ENCODE peak calls at places on chromosomes 2 and 18, in ten cellular contexts. D is Panc1, L is choroid plexus epithelial cell, S is psoas muscle, C is AG09309, G is mucosa of descending colon, F is WERI-Rb-1, H is MM.1S, O is dorsolateral prefrontal cortex, P is brain microvascular endothelial cell. M is an unnamed sample.

GRCh38 chr2:9136997-9137819 is 69.4 kb upstream of the ASAP2 start:
- DNase-seq in G (peak), P (no peak), S (no peak), O (no peak), F (no peak), D (no peak), C (no peak), L (no peak), H (no peak), M (no peak)

GRCh38 chr2:150376627-150377335 is 110.7 kb downstream of the RND3 start:
- DNase-seq in L (peak), D (no peak), O (no peak), S (peak), G (no peak), C (peak), P (peak), F (no peak), H (no peak), M (peak)

GRCh38 chr2:217927601-217928323 is 75.0 kb downstream of the TNS1 start:
- DNase-seq in O (no peak), G (no peak), D (no peak), S (peak), H (no peak), P (no peak), L (no peak), C (no peak), F (no peak), M (no peak)

GRCh38 chr2:208466133-208466919 is 59.7 kb downstream of the PTH2R start:
- DNase-seq in S (no peak), F (peak), C (no peak), P (peak), H (peak), O (no peak), L (peak), D (peak), G (peak), M (peak)

GRCh38 chr2:217444932-217445331 is 557.9 kb downstream of the TNS1 start:
- DNase-seq in L (no peak), G (no peak), S (no peak), O (no peak), P (no peak), D (no peak), H (no peak), C (no peak), F (no peak), M (no peak)

GRCh38 chr2:124566518-124566970 is 541.5 kb downstream of the CNTNAP5 start:
- DNase-seq in C (no peak), G (no peak), P (no peak), D (no peak), O (no peak), H (no peak), F (no peak), L (no peak), S (no peak), M (no peak)

GRCh38 chr2:128321421-128321775 is 2.7 kb upstream of the HS6ST1 start:
- DNase-seq in S (no peak), L (no peak), H (no peak), D (no peak), F (no peak), G (no peak), C (no peak), O (no peak), P (no peak), M (no peak)

GRCh38 chr2:190477563-190478454 is 56.7 kb downstream of the NEMP2 start:
- DNase-seq in D (no peak), L (peak), C (no peak), H (no peak), S (no peak), F (no peak), G (peak), P (no peak), O (no peak), M (no peak)

GRCh38 chr18:45056907-45057306 is 376.2 kb downstream of the SETBP1 start:
- DNase-seq in D (no peak), L (no peak), P (no peak), G (no peak), H (no peak), F (no peak), C (no peak), O (no peak), S (no peak), M (no peak)

GRCh38 chr2:929011-929735 is 21.5 kb upstream of the SNTG2 start:
- DNase-seq in F (no peak), L (no peak), C (no peak), P (no peak), O (no peak), H (no peak), D (no peak), G (no peak), S (no peak), M (no peak)

GRCh38 chr2:209499071-209499470 is 75.2 kb downstream of the MAP2 start:
- DNase-seq in D (no peak), O (no peak), G (no peak), H (no peak), S (no peak), C (no peak), F (no peak), P (peak), L (peak), M (peak)

GRCh38 chr2:163252199-163252598 is 413.6 kb upstream of the KCNH7 start:
- DNase-seq in L (no peak), G (no peak), F (no peak), C (no peak), D (no peak), P (no peak), H (no peak), O (no peak), S (no peak), M (peak)

GRCh38 chr2:75403991-75404428 is 156.7 kb downstream of the EVA1A start:
- DNase-seq in D (peak), H (peak), G (no peak), C (peak), F (no peak), O (no peak), S (no peak), P (peak), L (peak), M (peak)

GRCh38 chr2:1823187-1824169 is 79.2 kb upstream of the PXDN start:
- DNase-seq in C (no peak), H (no peak), D (no peak), O (no peak), S (peak), L (no peak), F (peak), P (no peak), G (no peak), M (no peak)

GRCh38 chr18:45334188-45334587 is 281.1 kb upstream of the SLC14A2 start:
- DNase-seq in C (no peak), F (no peak), P (no peak), L (no peak), G (no peak), S (no peak), O (no peak), D (no peak), H (no peak), M (no peak)

GRCh38 chr18:78699516-78699915 is 280.1 kb upstream of the SALL3 start:
- DNase-seq in O (peak), G (no peak), S (no peak), P (no peak), L (no peak), D (no peak), H (no peak), F (no peak), C (no peak), M (no peak)

GRCh38 chr2:63628543-63628942 is 39.8 kb downstream of the MDH1 start:
- DNase-seq in D (no peak), G (no peak), C (no peak), S (no peak), P (no peak), F (no peak), L (no peak), H (peak), O (no peak), M (no peak)

GRCh38 chr2:50444286-50444685 is 587.6 kb downstream of the NRXN1 start:
- DNase-seq in F (no peak), L (no peak), C (no peak), P (no peak), S (no peak), G (no peak), O (no peak), H (no peak), D (no peak), M (peak)

GRCh38 chr2:239880396-239880795 is 144.7 kb downstream of the NDUFA10 start:
- DNase-seq in S (no peak), L (no peak), O (no peak), D (no peak), F (no peak), C (no peak), G (no peak), H (no peak), P (no peak), M (no peak)

GRCh38 chr2:100274566-100275199 is 47.6 kb downstream of the LONRF2 start:
- DNase-seq in H (no peak), F (no peak), S (no peak), C (no peak), G (no peak), P (no peak), O (no peak), L (no peak), D (no peak), M (no peak)

GRCh38 chr2:2743164-2743571 is 412.1 kb upstream of the MYT1L start:
- DNase-seq in L (peak), D (no peak), P (peak), S (peak), H (no peak), O (peak), C (no peak), F (no peak), G (peak), M (peak)

GRCh38 chr18:36499938-36500337 is 202.4 kb downstream of the FHOD3 start:
- DNase-seq in O (no peak), F (no peak), D (no peak), G (no peak), P (no peak), L (no peak), S (no peak), H (no peak), C (no peak), M (no peak)

GRCh38 chr2:186429095-186429494 is 57.0 kb upstream of the ZC3H15 start:
- DNase-seq in O (no peak), L (no peak), F (no peak), S (no peak), G (no peak), P (no peak), H (no peak), D (no peak), C (peak), M (peak)

GRCh38 chr2:145123606-145124005 is 603.7 kb upstream of the ZEB2 start:
- DNase-seq in L (no peak), C (no peak), G (peak), P (no peak), O (no peak), H (no peak), D (no peak), S (no peak), F (peak), M (peak)

GRCh38 chr18:77191241-77191751 is 58.4 kb upstream of the GALR1 start:
- DNase-seq in P (no peak), H (no peak), S (no peak), O (no peak), G (no peak), D (no peak), L (peak), F (peak), C (no peak), M (peak)

GRCh38 chr2:239928457-239929350 is 96.4 kb downstream of the NDUFA10 start:
- DNase-seq in S (peak), F (peak), G (no peak), O (peak), P (no peak), L (no peak), C (no peak), H (no peak), D (no peak), M (no peak)

GRCh38 chr18:49052891-49053644 is 102.3 kb upstream of the SMAD7 start:
- DNase-seq in S (no peak), C (peak), L (peak), O (no peak), P (peak), F (no peak), G (peak), D (no peak), H (no peak), M (peak)

GRCh38 chr2:85999131-85999831 is 106.4 kb downstream of the POLR1A start:
- DNase-seq in H (peak), S (no peak), O (no peak), D (no peak), C (no peak), L (peak), F (no peak), P (peak), G (peak), M (no peak)

GRCh38 chr18:79454034-79454735 is 58.5 kb downstream of the NFATC1 start:
- DNase-seq in O (no peak), H (no peak), L (no peak), P (no peak), S (no peak), C (no peak), D (no peak), F (no peak), G (no peak), M (peak)

GRCh38 chr2:100986157-100986556 is 15.9 kb upstream of the RPL31 start:
- DNase-seq in H (no peak), O (peak), C (no peak), F (no peak), S (no peak), P (no peak), G (no peak), D (no peak), L (no peak), M (no peak)

GRCh38 chr2:45973426-45973825 is 322.0 kb downstream of the PRKCE start:
- DNase-seq in C (no peak), F (no peak), H (no peak), S (no peak), O (no peak), D (no peak), G (peak), L (no peak), P (no peak), M (no peak)

GRCh38 chr18:74996055-74996454 is 212.9 kb downstream of the PTGR3 start:
- DNase-seq in S (no peak), H (no peak), C (no peak), P (no peak), O (no peak), G (no peak), F (no peak), D (peak), L (no peak), M (no peak)

GRCh38 chr18:34821669-34822210 is 111.6 kb downstream of the DTNA start:
- DNase-seq in G (no peak), P (no peak), D (no peak), C (no peak), L (peak), H (no peak), O (no peak), F (no peak), S (no peak), M (no peak)

GRCh38 chr2:215751200-215751910 is 262.0 kb downstream of the MREG start:
- DNase-seq in G (no peak), H (no peak), F (no peak), L (peak), O (no peak), P (peak), C (peak), S (no peak), D (no peak), M (peak)

GRCh38 chr2:163658556-163658955 is 77.3 kb downstream of the FIGN start:
- DNase-seq in O (no peak), C (no peak), H (no peak), S (no peak), G (no peak), L (peak), P (no peak), D (no peak), F (no peak), M (no peak)

GRCh38 chr2:237904806-237905599 is 45.6 kb downstream of the RAMP1 start:
- DNase-seq in O (peak), C (peak), G (no peak), H (peak), P (peak), S (peak), F (no peak), L (peak), D (no peak), M (peak)

GRCh38 chr18:6729247-6730091 is at the start of gene ARHGAP28:
- DNase-seq in D (no peak), P (peak), L (peak), C (peak), O (peak), G (peak), S (peak), H (peak), F (peak), M (peak)
- TF ChIP-seq CTCF in D (peak), P (peak), L (no peak), C (no peak), O (no peak), G (no peak), S (peak), H (peak), F (peak), M (no peak)

GRCh38 chr2:236162804-236163482 is 5.2 kb downstream of the GBX2 start:
- DNase-seq in G (no peak), C (no peak), D (no peak), S (no peak), F (no peak), L (no peak), O (no peak), H (no peak), P (no peak), M (no peak)

GRCh38 chr2:236165491-236166156 is 2.6 kb downstream of the GBX2 start:
- DNase-seq in D (no peak), H (no peak), C (no peak), O (no peak), P (no peak), G (no peak), F (no peak), L (no peak), S (no peak), M (no peak)

GRCh38 chr2:236164983-236165301 is 3.2 kb downstream of the GBX2 start:
- DNase-seq in P (no peak), L (no peak), H (no peak), S (no peak), O (no peak), D (no peak), C (no peak), G (no peak), F (no peak), M (no peak)

GRCh38 chr2:236163483-236164200 is 4.5 kb downstream of the GBX2 start:
- DNase-seq in L (no peak), F (no peak), O (no peak), S (no peak), H (no peak), G (no peak), D (no peak), P (no peak), C (no peak), M (no peak)

GRCh38 chr2:236164201-236164982 is 3.8 kb downstream of the GBX2 start:
- DNase-seq in L (no peak), C (no peak), H (no peak), G (no peak), D (no peak), F (no peak), P (no peak), S (no peak), O (no peak), M (no peak)
- H3K4me3 ChIP-seq in L (peak), C (peak), H (no peak), G (no peak), D (peak), F (no peak), P (peak), S (peak), O (no peak), M (peak)

GRCh38 chr2:43223412-43224040 is 2.9 kb downstream of the ZFP36L2 start:
- DNase-seq in L (peak), C (no peak), O (no peak), F (no peak), P (peak), G (no peak), D (no peak), H (peak), S (no peak), M (peak)

GRCh38 chr2:43225093-43225787 is 1.2 kb downstream of the ZFP36L2 start:
- DNase-seq in O (no peak), C (no peak), H (peak), P (peak), D (no peak), S (peak), L (peak), F (peak), G (peak), M (peak)

GRCh38 chr2:43222472-43223146 is 3.8 kb downstream of the ZFP36L2 start:
- DNase-seq in C (no peak), O (no peak), G (peak), S (no peak), L (peak), F (no peak), D (no peak), H (peak), P (peak), M (peak)

GRCh38 chr2:43224571-43225092 is 1.8 kb downstream of the ZFP36L2 start:
- DNase-seq in C (no peak), O (no peak), G (no peak), D (no peak), H (peak), S (peak), F (no peak), P (peak), L (peak), M (no peak)

GRCh38 chr2:43224131-43224570 is 2.3 kb downstream of the ZFP36L2 start:
- DNase-seq in O (no peak), D (no peak), S (peak), L (peak), C (no peak), P (peak), G (peak), H (peak), F (peak), M (peak)
- TF ChIP-seq CTCF in O (peak), D (peak), S (peak), L (peak), C (peak), P (peak), G (no peak), H (peak), F (peak), M (no peak)

GRCh38 chr18:12253517-12254136 is 534 bp upstream of the CIDEA start:
- DNase-seq in D (no peak), C (no peak), P (no peak), H (no peak), F (no peak), L (no peak), G (no peak), O (no peak), S (peak), M (no peak)

GRCh38 chr18:12251311-12251710 is 2.9 kb upstream of the CIDEA start:
- DNase-seq in S (no peak), L (no peak), G (no peak), D (no peak), P (no peak), F (no peak), O (no peak), H (no peak), C (no peak), M (no peak)

GRCh38 chr18:12254137-12254819 is at the start of gene CIDEA:
- DNase-seq in H (no peak), C (no peak), G (no peak), P (no peak), F (no peak), L (no peak), D (no peak), O (no peak), S (peak), M (no peak)

GRCh38 chr18:12252061-12252460 is 2.1 kb upstream of the CIDEA start:
- DNase-seq in O (no peak), D (no peak), C (no peak), S (peak), P (no peak), F (no peak), G (no peak), H (no peak), L (no peak), M (no peak)

GRCh38 chr18:12253027-12253426 is 1.1 kb upstream of the CIDEA start:
- DNase-seq in S (peak), D (no peak), P (no peak), L (no peak), G (no peak), H (no peak), C (no peak), F (no peak), O (no peak), M (no peak)
- H3K4me3 ChIP-seq in S (no peak), D (no peak), P (no peak), L (no peak), G (no peak), H (no peak), C (no peak), F (no peak), O (no peak), M (no peak)

GRCh38 chr2:222797308-222797707 is 63.5 kb upstream of the ACSL3 start:
- DNase-seq in D (no peak), H (no peak), L (peak), F (no peak), S (no peak), C (peak), O (no peak), G (no peak), P (no peak), M (peak)
- TF ChIP-seq CTCF in D (peak), H (peak), L (peak), F (peak), S (peak), C (peak), O (peak), G (no peak), P (peak), M (peak)

GRCh38 chr2:112493858-112494648 is 12.1 kb downstream of the TTL start:
- DNase-seq in O (no peak), G (no peak), F (peak), C (no peak), P (peak), H (no peak), L (peak), S (no peak), D (no peak), M (peak)
- H3K4me3 ChIP-seq in O (no peak), G (no peak), F (no peak), C (no peak), P (no peak), H (no peak), L (no peak), S (no peak), D (no peak), M (no peak)

DNA sequence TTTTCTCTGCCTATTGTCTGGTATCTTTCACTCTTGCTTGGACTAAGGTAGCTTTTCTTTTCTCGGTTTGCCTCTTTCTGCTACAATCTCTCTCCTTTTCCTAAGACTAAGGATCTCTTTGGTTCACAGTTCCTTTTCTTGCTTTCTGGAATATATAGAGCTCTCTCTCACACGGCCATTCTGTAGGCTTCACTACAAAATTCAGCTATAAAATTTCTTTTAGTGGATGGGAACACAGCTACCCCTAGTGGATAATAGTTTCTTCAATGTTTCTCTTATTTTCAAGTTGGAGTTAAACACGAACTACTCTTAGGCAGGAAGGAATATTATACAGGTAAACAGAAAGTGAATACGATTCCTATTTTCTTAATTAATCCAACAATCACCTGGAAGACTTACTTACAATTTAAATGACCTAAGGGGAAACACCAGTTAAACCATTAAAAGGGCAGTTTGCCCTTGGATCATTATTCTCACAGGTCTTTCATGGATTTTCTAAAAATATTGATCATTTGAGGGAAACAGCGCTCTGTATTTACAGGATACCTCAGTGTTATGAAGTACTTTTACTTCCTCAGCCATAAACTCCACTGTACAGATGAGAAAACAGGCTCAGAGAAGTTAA is 140.5 kb downstream of the LRP2 start:
- DNase-seq in G (no peak), F (no peak), C (no peak), S (no peak), D (no peak), P (no peak), O (no peak), L (peak), H (peak), M (peak)
- TF ChIP-seq CTCF in G (no peak), F (no peak), C (peak), S (no peak), D (peak), P (peak), O (peak), L (peak), H (peak), M (peak)